ENCODE peak calls at places on chromosomes 1 and 21, in four cellular contexts. T, G, B and V are unnamed samples.
A peak's percentile ranks its signal among the peaks of the same experiment; 100 is the strongest.

GRCh38 chr1:20885121-20885520 is 98.0 kb upstream of the HP1BP3 start:
- DNase-seq in T (no peak), G (peak; percentile 6), B (no peak), V (peak; percentile 41)

GRCh38 chr1:108704501-108704900 is 8.2 kb upstream of the FNDC7 start:
- DNase-seq in T (no peak), G (peak; percentile 19), B (no peak), V (no peak)

GRCh38 chr1:153685578-153686340 is 7.3 kb downstream of the NPR1 start:
- DNase-seq in T (no peak), G (no peak), B (no peak), V (no peak)

GRCh38 chr1:231200417-231201031 is 38.7 kb downstream of the TRIM67 start:
- DNase-seq in T (no peak), G (peak; percentile 67), B (no peak), V (peak; percentile 72)

GRCh38 chr1:213745451-213745850 is 242.3 kb upstream of the PROX1 start:
- DNase-seq in T (no peak), G (no peak), B (no peak), V (no peak)

GRCh38 chr1:201632364-201632952 is 93.5 kb downstream of the NAV1 start:
- DNase-seq in T (no peak), G (no peak), B (no peak), V (no peak)

GRCh38 chr1:100649128-100649527 is 70.4 kb upstream of the VCAM1 start:
- DNase-seq in T (no peak), G (no peak), B (no peak), V (no peak)

GRCh38 chr21:39040494-39041110 is 142.6 kb downstream of the PSMG1 start:
- DNase-seq in T (no peak), G (no peak), B (no peak), V (peak; percentile 48)

GRCh38 chr1:182629674-182630073 is 25.5 kb upstream of the RGS16 start:
- DNase-seq in T (no peak), G (no peak), B (no peak), V (no peak)

GRCh38 chr21:46056450-46056903 is 41.4 kb upstream of the COL6A2 start:
- DNase-seq in T (no peak), G (peak; percentile 70), B (no peak), V (peak; percentile 97)

GRCh38 chr1:37793773-37794371 is at the start of gene MANEAL:
- DNase-seq in T (no peak), G (peak; percentile 79), B (no peak), V (peak; percentile 88)

GRCh38 chr1:173002891-173003582 is 47.7 kb downstream of the TNFSF18 start:
- DNase-seq in T (no peak), G (no peak), B (peak; percentile 44), V (peak; percentile 93)
- H3K27ac ChIP-seq in T (no peak overlapping the region), G (no peak overlapping the region), B (peak overlapping the region; percentile 71), V (no peak overlapping the region)

GRCh38 chr1:44646276-44646675 is 28.0 kb downstream of the TMEM53 start:
- DNase-seq in T (no peak), G (no peak), B (no peak), V (no peak)
- H3K27ac ChIP-seq in T (peak overlapping the region; percentile 94), G (no peak overlapping the region), B (no peak overlapping the region), V (no peak overlapping the region)

DNA sequence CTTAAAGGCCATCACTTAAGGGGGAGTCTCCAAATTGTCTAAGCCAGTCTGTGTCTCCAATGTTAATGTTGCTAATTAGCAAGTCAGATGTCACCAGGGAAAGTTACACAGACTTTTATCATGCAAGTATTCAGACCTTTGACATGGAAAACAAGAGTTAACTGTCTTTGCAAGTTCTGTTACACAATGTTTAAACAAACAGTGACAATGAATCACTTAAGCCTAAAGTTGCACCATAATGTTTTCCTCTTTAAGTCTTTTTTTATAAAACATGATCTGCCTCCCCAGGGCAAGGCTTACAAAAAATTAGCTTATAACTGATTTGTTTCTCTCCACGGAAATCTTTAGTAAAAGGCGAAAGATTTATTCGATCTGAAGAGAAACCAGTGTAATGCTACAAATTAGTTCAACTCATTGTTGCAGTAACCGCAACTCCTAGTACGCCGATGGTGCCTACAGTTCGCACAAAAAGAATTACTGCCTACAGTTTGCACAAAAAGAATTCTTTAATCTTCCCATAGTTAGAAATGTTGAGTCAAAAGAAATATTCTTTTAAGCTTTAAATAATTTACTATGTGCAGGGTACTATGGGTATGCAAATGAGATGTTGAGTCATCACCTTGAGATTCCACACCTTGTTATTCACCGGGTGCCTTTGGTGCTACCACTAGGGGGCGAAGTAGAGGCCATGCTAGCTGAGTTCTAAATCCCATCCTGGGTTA is 45.3 kb downstream of the HHAT start:
- DNase-seq in T (no peak), G (peak; percentile 85), B (peak; percentile 92), V (peak; percentile 91)
- H3K27ac ChIP-seq in T (peak overlapping the region; percentile 73), G (peak overlapping the region; percentile 54), B (peak overlapping the region; percentile 99), V (peak overlapping the region; percentile 79)

GRCh38 chr1:89725016-89725380 is 92.1 kb downstream of the LRRC8C start:
- DNase-seq in T (no peak), G (peak; percentile 27), B (no peak), V (peak; percentile 74)

GRCh38 chr1:89725676-89726075 is 92.8 kb downstream of the LRRC8C start:
- DNase-seq in T (no peak), G (no peak), B (no peak), V (no peak)

GRCh38 chr1:89723144-89723543 is 90.2 kb downstream of the LRRC8C start:
- DNase-seq in T (no peak), G (no peak), B (no peak), V (no peak)

GRCh38 chr1:89724369-89725015 is 91.6 kb downstream of the LRRC8C start:
- DNase-seq in T (no peak), G (no peak), B (no peak), V (peak; percentile 43)

DNA sequence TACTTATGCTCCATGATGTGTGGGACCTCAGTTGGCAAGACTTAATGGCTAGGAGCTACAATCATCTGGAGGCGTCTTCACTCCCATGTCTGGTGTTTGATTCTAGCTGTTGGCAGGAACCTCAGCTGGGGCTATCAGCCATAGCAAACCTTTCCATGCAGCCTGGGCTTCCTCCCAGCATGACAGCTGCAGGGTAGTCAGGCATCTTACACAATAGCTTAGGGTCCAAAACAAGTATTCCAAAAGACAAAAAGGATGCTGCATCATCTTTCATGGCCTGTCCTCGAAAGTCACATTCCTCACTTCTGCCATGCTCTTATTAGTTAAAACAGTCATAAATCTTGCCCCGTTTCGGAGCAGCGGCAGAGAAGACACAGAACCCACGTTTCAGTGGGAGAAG is 90.9 kb downstream of the LRRC8C start:
- DNase-seq in T (no peak), G (no peak), B (no peak), V (peak; percentile 81)
- H3K27ac ChIP-seq in T (no peak overlapping the region), G (no peak overlapping the region), B (peak overlapping the region; percentile 97), V (no peak overlapping the region)

GRCh38 chr1:110370827-110371226 is 20.0 kb downstream of the SLC16A4 start:
- DNase-seq in T (no peak), G (no peak), B (no peak), V (peak; percentile 54)
- H3K27ac ChIP-seq in T (no peak overlapping the region), G (no peak overlapping the region), B (no peak overlapping the region), V (no peak overlapping the region)

DNA sequence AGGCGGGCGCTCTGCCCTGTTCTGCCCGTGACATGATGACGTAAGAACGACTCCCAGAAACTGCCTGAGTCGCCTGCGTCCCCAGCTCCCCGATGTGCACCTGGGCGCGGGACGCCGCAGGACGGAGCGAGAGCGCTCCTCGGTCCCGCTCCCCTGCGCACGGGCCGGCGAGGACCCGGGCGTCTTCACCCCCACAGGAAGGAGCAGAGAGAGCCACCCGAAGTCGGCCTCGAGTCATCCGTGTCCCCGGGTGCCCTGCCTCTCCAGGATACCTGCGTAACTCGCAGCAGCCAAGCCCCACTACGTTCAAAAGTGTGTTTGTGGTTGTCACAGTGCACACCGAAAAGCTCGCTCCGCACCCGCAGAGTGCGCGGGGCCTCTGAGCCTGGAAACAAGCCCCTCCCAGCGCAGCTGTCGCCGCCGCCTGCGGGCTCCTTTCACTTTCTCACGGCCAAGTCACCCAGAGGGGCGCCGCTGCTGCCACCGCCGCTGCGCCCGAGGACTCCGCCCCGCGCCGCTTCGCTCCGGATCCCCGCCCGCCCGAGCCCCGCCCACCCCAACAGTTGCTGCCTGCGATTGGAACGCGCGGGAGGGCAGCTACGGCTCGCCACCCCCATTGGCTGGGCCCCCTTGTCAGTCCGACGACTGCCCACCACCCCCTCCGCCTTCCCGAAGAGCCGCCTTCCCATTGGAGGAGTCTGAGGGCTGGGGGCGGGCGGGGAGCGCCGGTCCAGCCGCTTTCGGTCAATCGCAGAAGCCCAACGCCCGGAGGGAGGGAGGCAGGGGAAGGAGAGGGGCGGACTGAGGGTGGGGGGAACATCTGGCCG is 3.1 kb upstream of the ZBTB18 start:
- DNase-seq in T (peak; percentile 95), G (peak; percentile 99), B (peak; percentile 82), V (peak; percentile 100)
- H3K27ac ChIP-seq in T (peak overlapping the region; percentile 99), G (peak overlapping the region; percentile 97), B (peak overlapping the region; percentile 78), V (peak overlapping the region; percentile 93)

DNA sequence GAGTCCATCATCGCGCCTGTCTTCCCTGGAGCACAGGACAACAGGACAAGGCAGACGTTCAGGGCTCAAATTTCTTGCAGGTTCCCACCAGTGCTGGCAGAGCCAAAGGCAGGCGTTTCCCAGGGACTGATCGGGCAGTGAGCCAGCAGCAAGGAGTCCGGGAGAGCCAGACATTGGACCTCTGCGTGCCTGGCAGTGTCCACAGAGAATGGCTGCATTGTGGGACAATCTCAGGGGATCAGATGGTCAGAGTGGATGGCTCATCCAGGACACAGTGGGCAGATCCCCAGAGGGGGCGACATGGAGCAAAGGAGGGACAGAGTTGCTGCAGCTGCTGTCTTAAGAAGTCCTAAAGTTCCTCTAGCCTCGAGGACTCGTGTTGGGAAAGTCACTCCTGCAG is 4.6 kb downstream of the TMEM63A start:
- DNase-seq in T (peak; percentile 59), G (peak; percentile 60), B (no peak), V (peak; percentile 47)
- H3K27ac ChIP-seq in T (peak overlapping the region; percentile 94), G (peak overlapping the region; percentile 98), B (no peak overlapping the region), V (no peak overlapping the region)